ENCODE peak calls at places on chromosomes 5 and 9, in five cellular contexts. U is NAMALWA; D is activated T-cell treated with anti-CD3 and anti-CD28 coated beads, Interleukin-2, amount 50 U/mL, for 72 hours; I is cerebellum; T is left lung. Q is an unnamed sample.

GRCh38 chr5:81763294-81763928 is 12.5 kb upstream of the SSBP2 start:
- DNase-seq in U (no peak), D (no peak), I (no peak), T (no peak), Q (no peak)

GRCh38 chr9:30997291-30997690 is 1387.2 kb upstream of the ACO1 start:
- DNase-seq in U (no peak), D (no peak), I (no peak), T (no peak), Q (no peak)

GRCh38 chr9:77710965-77711657 is 63.0 kb upstream of the GNA14 start:
- DNase-seq in U (no peak), D (no peak), I (no peak), T (no peak), Q (no peak)

GRCh38 chr9:133979124-133979920 is 12.8 kb downstream of the VAV2 start:
- DNase-seq in U (peak; percentile 76), D (no peak), I (no peak), T (peak; percentile 76), Q (peak; percentile 44)

GRCh38 chr5:134371834-134372340 is 518 bp downstream of the UBE2B start:
- DNase-seq in U (peak; percentile 50), D (peak; percentile 43), I (peak; percentile 36), T (peak; percentile 86), Q (peak; percentile 40)

GRCh38 chr5:124905756-124906155 is 159.3 kb upstream of the ZNF608 start:
- DNase-seq in U (no peak), D (no peak), I (no peak), T (no peak), Q (no peak)

GRCh38 chr5:153551537-153552079 is 61.1 kb downstream of the GRIA1 start:
- DNase-seq in U (no peak), D (no peak), I (no peak), T (no peak), Q (no peak)

GRCh38 chr9:121650220-121651013 is 1.0 kb upstream of the DAB2IP start:
- DNase-seq in U (peak; percentile 41), D (peak; percentile 48), I (no peak), T (peak; percentile 78), Q (no peak)

GRCh38 chr9:106697799-106698591 is 165.0 kb upstream of the ZNF462 start:
- DNase-seq in U (no peak), D (no peak), I (peak; percentile 79), T (peak; percentile 83), Q (no peak)

GRCh38 chr5:132260714-132261615 is 3.5 kb downstream of the PDLIM4 start:
- DNase-seq in U (no peak), D (peak; percentile 80), I (no peak), T (no peak), Q (no peak)

GRCh38 chr5:10577371-10578291 is 13.8 kb downstream of the ANKRD33B start:
- DNase-seq in U (no peak), D (no peak), I (no peak), T (peak; percentile 79), Q (no peak)

GRCh38 chr9:3957296-3957695 is 342.6 kb downstream of the GLIS3 start:
- DNase-seq in U (peak; percentile 5), D (no peak), I (no peak), T (no peak), Q (no peak)

GRCh38 chr9:125189011-125189360 is 617 bp downstream of the PPP6C start:
- DNase-seq in U (peak; percentile 56), D (peak; percentile 53), I (no peak), T (no peak), Q (no peak)

GRCh38 chr9:96686638-96687335 is 31.7 kb upstream of the PRXL2C start:
- DNase-seq in U (no peak), D (peak; percentile 85), I (peak; percentile 90), T (peak; percentile 85), Q (peak; percentile 78)

Q was measured in activated B cell treated with CpG ODN at 0.5 μM for 24 hours.